ENCODE peak calls at places on chromosome 9, in five cellular contexts. E is psoas muscle; O is bronchial epithelial cell; A is Caco-2; H is CD8-positive, alpha-beta T cell. S is an unnamed sample.

GRCh38 chr9:105226055-105226454 is 18.4 kb upstream of the SLC44A1 start:
- DNase-seq in H (no peak), A (no peak), O (no peak), E (no peak), S (no peak)

GRCh38 chr9:84642618-84643017 is 26.9 kb upstream of the NTRK2 start:
- DNase-seq in H (no peak), A (no peak), O (peak), E (no peak), S (no peak)

GRCh38 chr9:81592890-81593271 is 96.5 kb downstream of the TLE1 start:
- DNase-seq in H (no peak), A (no peak), E (peak), O (no peak), S (no peak)

GRCh38 chr9:34457266-34458012 is 931 bp downstream of the FAM219A start:
- DNase-seq in A (no peak), E (peak), H (no peak), O (peak), S (peak)

GRCh38 chr9:312596-313320 is 98.1 kb downstream of the DOCK8 start:
- DNase-seq in H (no peak), A (no peak), O (no peak), E (no peak), S (no peak)

GRCh38 chr9:137415451-137415850 is 7.5 kb downstream of the EXD3 start:
- DNase-seq in E (peak), H (no peak), A (no peak), O (no peak), S (no peak)

GRCh38 chr9:134633362-134634142 is 8.1 kb upstream of the COL5A1 start:
- DNase-seq in O (no peak), E (peak), H (no peak), A (peak), S (no peak)

GRCh38 chr9:128439273-128439672 is 16.5 kb upstream of the ODF2 start:
- DNase-seq in H (no peak), O (no peak), E (no peak), A (no peak), S (no peak)

GRCh38 chr9:136178061-136178772 is 26.7 kb downstream of the LHX3 start:
- DNase-seq in A (no peak), H (no peak), E (no peak), O (no peak), S (no peak)

GRCh38 chr9:107587175-107587963 is 97.8 kb upstream of the KLF4 start:
- DNase-seq in O (peak), H (no peak), A (peak), E (peak), S (no peak)

GRCh38 chr9:77440057-77440456 is 208.1 kb downstream of the GNA14 start:
- DNase-seq in E (no peak), H (no peak), O (no peak), A (no peak), S (no peak)

GRCh38 chr9:37924538-37924937 is 20.6 kb upstream of the SLC25A51 start:
- DNase-seq in O (no peak), H (no peak), A (no peak), E (no peak), S (no peak)

GRCh38 chr9:125756499-125756898 is 9.3 kb downstream of the PBX3 start:
- DNase-seq in A (no peak), O (no peak), E (no peak), H (no peak), S (no peak)

GRCh38 chr9:82036101-82036500 is 47.5 kb downstream of the SPATA31D1 start:
- DNase-seq in A (no peak), H (no peak), E (no peak), O (no peak), S (no peak)

GRCh38 chr9:129495422-129496186 is 125.3 kb downstream of the C9orf50 start:
- DNase-seq in H (peak), E (peak), O (peak), A (peak), S (peak)

GRCh38 chr9:132622144-132622543 is 39.7 kb downstream of the BARHL1 start:
- DNase-seq in A (no peak), E (no peak), H (no peak), O (peak), S (no peak)

GRCh38 chr9:97737429-97737828 is 40.3 kb upstream of the XPA start:
- DNase-seq in O (no peak), H (no peak), A (peak), E (no peak), S (no peak)

GRCh38 chr9:97744710-97745708 is 47.9 kb upstream of the XPA start:
- DNase-seq in O (no peak), A (no peak), H (no peak), E (no peak), S (no peak)

GRCh38 chr9:97742545-97742944 is 45.4 kb upstream of the XPA start:
- DNase-seq in E (no peak), O (no peak), H (no peak), A (no peak), S (no peak)

GRCh38 chr9:97741947-97742346 is 44.8 kb upstream of the XPA start:
- DNase-seq in O (no peak), H (no peak), A (no peak), E (no peak), S (no peak)

DNA sequence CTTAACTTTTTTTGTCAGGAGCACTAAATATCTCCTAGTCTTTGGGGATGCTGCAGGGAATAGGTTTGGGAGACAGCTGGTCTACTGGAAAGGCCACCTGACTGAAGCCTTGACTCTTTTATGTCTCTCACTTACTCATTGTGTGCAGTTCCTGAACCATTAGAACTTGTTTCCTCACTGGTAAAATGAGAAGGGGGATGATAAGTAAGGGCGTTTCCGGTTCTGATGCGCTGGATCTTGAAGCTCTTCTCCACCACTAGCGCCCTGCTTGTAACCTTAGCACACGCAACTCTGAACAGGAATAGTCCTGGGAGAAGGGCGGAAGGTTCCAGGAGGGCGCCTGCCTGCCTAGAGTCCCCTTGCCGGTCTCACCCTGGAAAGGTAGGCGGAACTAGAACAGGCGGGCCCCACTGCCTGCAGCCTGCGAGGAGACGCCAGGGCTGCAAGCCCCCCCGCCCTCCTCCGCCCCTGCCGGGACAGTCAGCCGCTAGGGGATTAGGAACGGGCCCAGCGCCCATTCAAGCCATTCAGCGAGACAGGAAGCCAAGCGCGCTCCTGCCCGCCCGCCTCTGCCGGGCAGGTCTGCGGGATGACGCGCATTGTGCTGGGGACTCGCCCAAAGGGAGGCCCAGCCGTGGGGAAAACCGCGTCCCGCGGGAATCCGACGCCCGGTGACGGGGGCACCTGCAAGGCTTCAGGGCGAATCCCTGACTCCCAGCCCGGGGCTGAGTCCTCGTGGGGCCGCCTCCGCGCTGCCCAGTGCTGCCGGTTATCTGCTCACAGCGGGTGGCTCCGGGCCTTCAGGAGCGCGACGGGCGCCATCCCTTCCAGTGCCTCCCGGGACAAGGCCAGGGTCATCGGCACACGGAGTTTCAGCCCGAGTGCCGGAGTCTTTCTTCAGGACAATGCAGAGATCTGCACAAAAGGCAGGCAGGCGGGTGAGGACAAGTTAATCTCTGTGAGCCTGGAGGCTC is 44.0 kb upstream of the XPA start:
- DNase-seq in H (peak), E (peak), O (peak), A (no peak), S (peak)
- TF ChIP-seq CTCF in H (no peak), E (peak), O (peak), A (no peak), S (peak)

DNA sequence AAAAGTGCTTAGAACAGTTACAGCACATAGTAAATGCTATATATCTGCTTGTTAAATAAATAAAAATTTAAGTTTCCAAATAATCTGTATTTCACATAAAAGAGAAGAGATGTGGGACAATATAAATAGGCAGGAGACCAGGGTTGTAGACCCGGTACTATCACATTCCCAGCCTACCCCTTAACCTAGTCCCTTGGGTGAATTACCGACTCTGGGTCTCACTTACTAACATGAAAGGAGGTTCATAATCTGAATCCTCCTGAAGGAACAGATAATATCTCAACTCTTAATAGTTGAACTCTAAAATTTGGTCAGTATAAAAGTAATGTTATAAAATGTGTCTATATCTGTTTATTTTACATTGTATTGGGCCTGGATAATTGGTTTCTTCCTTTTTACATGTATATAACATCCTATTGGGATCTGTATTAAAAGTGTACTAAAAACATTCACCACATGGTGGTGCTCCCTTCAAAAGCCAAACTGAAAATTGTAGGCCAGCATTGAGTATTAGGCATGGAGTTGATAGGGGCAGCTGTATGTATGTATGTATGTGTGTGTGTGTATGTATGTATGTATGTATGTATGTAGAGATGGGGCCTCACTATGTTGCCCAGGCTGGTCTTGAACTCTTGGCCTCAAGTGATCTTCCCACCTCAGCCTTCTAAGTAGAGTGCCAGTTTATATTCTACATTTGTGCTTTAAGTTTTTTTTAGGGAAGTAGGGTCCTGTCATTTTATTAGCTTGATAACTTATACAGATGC is 64.2 kb upstream of the ABL1 start:
- DNase-seq in O (peak), E (no peak), A (no peak), H (no peak), S (no peak)
- TF ChIP-seq CTCF in O (peak), E (peak), A (peak), H (peak), S (peak)

GRCh38 chr9:100366121-100366520 is 13.4 kb upstream of the TEX10 start:
- DNase-seq in A (no peak), O (no peak), E (no peak), H (no peak), S (no peak)

GRCh38 chr9:100372648-100373047 is 19.9 kb upstream of the TEX10 start:
- DNase-seq in H (no peak), A (no peak), E (no peak), O (no peak), S (no peak)

GRCh38 chr9:100368672-100369071 is 15.9 kb upstream of the TEX10 start:
- DNase-seq in H (no peak), A (no peak), E (no peak), O (no peak), S (no peak)

GRCh38 chr9:100375677-100376076 is 22.9 kb upstream of the TEX10 start:
- DNase-seq in A (no peak), H (no peak), E (no peak), O (peak), S (no peak)

GRCh38 chr9:100370064-100370723 is 17.5 kb upstream of the TEX10 start:
- DNase-seq in O (peak), H (no peak), E (no peak), A (no peak), S (no peak)
- TF ChIP-seq CTCF in O (no peak), H (no peak), E (no peak), A (no peak), S (no peak)

GRCh38 chr9:95102001-95102433 is 215.5 kb downstream of the FANCC start:
- DNase-seq in H (no peak), A (no peak), O (peak), E (no peak), S (no peak)

GRCh38 chr9:95104966-95105365 is 212.5 kb downstream of the FANCC start:
- DNase-seq in A (no peak), H (no peak), O (no peak), E (peak), S (no peak)

GRCh38 chr9:95102572-95102971 is 214.9 kb downstream of the FANCC start:
- DNase-seq in O (no peak), A (no peak), H (no peak), E (no peak), S (no peak)

GRCh38 chr9:95104088-95104960 is 213.2 kb downstream of the FANCC start:
- DNase-seq in H (no peak), E (no peak), O (no peak), A (no peak), S (no peak)

DNA sequence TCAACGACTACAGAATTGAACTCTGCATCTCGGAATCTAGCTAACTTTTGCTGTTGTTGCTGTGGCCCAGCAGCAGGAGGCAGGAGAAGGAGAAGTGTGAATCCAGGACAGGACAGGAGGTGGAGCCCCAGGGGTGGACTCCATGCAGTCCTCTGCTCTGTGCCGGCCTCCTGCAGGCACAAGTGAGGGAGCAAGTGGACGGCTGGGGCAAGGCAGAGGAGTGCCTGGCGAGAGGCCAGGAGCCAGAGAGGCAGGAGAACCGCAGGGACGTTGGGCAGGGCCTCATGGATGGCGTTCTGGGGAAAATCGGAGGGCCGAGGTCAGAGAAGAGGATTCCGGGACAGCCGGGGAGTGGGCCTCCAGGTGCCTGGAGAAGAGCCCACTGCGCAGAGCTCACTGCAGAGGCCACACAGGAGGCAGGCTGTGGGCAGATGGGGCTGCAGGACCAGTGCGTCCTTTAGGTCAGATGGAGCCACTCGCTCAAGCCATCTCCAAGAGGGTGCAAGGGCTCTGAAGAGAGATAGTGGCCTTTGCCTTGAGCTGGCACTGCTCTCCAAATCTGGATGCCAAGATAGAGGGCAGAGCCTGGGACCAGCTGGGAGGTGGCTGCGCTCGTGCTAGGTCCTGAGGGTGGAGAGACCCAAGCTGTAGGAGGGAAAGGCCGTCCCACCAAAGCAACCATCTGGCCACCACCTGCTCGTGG is 214.0 kb downstream of the FANCC start:
- DNase-seq in A (no peak), E (no peak), H (no peak), O (no peak), S (no peak)
- TF ChIP-seq CTCF in A (no peak), E (no peak), H (no peak), O (peak), S (no peak)

GRCh38 chr9:94167055-94167346 is 82.7 kb downstream of the PTPDC1 start:
- DNase-seq in H (no peak), E (no peak), O (peak), A (no peak), S (no peak)
- TF ChIP-seq CTCF in H (no peak), E (no peak), O (no peak), A (no peak), S (no peak)

DNA sequence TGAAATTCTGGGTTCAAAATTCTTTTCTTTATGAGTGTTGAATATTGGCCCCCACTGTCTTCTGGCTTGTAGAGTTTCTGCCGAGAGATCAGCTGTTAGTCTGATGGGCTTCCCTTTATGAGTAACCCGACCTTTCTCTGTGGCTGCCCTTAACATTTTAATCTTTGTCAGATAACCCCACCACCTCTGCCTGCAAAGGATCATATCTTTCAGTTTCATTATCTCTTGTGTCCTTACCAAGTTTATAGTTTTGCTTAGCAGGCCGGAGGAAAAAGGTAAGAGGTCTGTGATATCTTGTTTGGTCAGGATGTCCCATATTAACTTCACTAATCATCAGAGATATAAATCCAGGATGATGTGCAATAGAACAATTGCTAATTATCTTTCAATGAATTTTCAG is 970.2 kb upstream of the TYRP1 start:
- DNase-seq in O (no peak), H (no peak), E (no peak), A (no peak), S (no peak)
- TF ChIP-seq CTCF in O (no peak), H (no peak), E (no peak), A (no peak), S (no peak)

GRCh38 chr9:71768388-71769174 is at the start of gene CEMIP2:
- DNase-seq in H (peak), A (peak), O (peak), E (peak), S (peak)
- TF ChIP-seq CTCF in H (peak), A (no peak), O (peak), E (no peak), S (peak)

GRCh38 chr9:89994988-89995613 is 390.3 kb downstream of the GADD45G start:
- DNase-seq in E (no peak), A (no peak), H (no peak), O (no peak), S (no peak)

GRCh38 chr9:89996106-89996505 is 391.3 kb downstream of the GADD45G start:
- DNase-seq in H (no peak), E (no peak), O (no peak), A (no peak), S (no peak)

GRCh38 chr9:89999176-89999533 is 394.3 kb downstream of the GADD45G start:
- DNase-seq in E (no peak), A (no peak), O (peak), H (no peak), S (no peak)

GRCh38 chr9:89993678-89994630 is 389.1 kb downstream of the GADD45G start:
- DNase-seq in E (peak), O (no peak), A (peak), H (no peak), S (no peak)

GRCh38 chr9:89996717-89997116 is 391.9 kb downstream of the GADD45G start:
- DNase-seq in A (peak), O (no peak), E (no peak), H (no peak), S (no peak)
- TF ChIP-seq CTCF in A (no peak), O (no peak), E (no peak), H (no peak), S (no peak)

S was measured in progenitor cell of endocrine pancreas.